ENCODE peak calls at places on chromosomes 4 and X, in eight cellular contexts. X, J, T, A, Q, Y, M and V are unnamed samples.

GRCh38 chrX:129655547-129656248 is 942 bp upstream of the APLN start:
- DNase-seq in X (no peak), J (no peak), T (peak), A (no peak), Q (no peak), Y (no peak), M (no peak), V (no peak)

GRCh38 chr4:81723927-81724587 is 252.3 kb upstream of the RASGEF1B start:
- DNase-seq in X (no peak), J (no peak), T (no peak), A (peak), Q (no peak), Y (no peak), M (no peak), V (no peak)

GRCh38 chrX:113075521-113075920 is 234.9 kb upstream of the AMOT start:
- DNase-seq in X (no peak), J (no peak), T (no peak), A (no peak), Q (no peak), Y (no peak), M (no peak), V (no peak)

GRCh38 chrX:15430584-15430983 is 46.4 kb upstream of the VEGFD start:
- DNase-seq in X (no peak), J (no peak), T (no peak), A (no peak), Q (no peak), Y (no peak), M (no peak), V (no peak)

GRCh38 chr4:140497776-140498636 is at the start of gene MGAT4D:
- DNase-seq in X (no peak), J (no peak), T (no peak), A (no peak), Q (no peak), Y (no peak), M (peak), V (no peak)

GRCh38 chrX:25524150-25524549 is 508.4 kb upstream of the ARX start:
- DNase-seq in X (no peak), J (no peak), T (no peak), A (no peak), Q (no peak), Y (no peak), M (no peak), V (no peak)

GRCh38 chr4:7540654-7541413 is 106.1 kb upstream of the PSAPL1 start:
- DNase-seq in X (no peak), J (no peak), T (no peak), A (no peak), Q (no peak), Y (no peak), M (no peak), V (no peak)

GRCh38 chr4:77817304-77818076 is 1.7 kb downstream of the CNOT6L start:
- DNase-seq in X (no peak), J (no peak), T (no peak), A (no peak), Q (no peak), Y (no peak), M (no peak), V (no peak)

GRCh38 chr4:26085581-26085980 is 171.6 kb downstream of the SMIM20 start:
- DNase-seq in X (no peak), J (no peak), T (no peak), A (no peak), Q (no peak), Y (no peak), M (no peak), V (no peak)

GRCh38 chrX:133640161-133641015 is 225.1 kb upstream of the GPC4 start:
- DNase-seq in X (no peak), J (no peak), T (no peak), A (no peak), Q (no peak), Y (no peak), M (no peak), V (no peak)

GRCh38 chr4:173317003-173317402 is 17.2 kb downstream of the HMGB2 start:
- DNase-seq in X (no peak), J (no peak), T (no peak), A (no peak), Q (no peak), Y (no peak), M (no peak), V (no peak)

GRCh38 chr4:189792819-189793618 is 147.7 kb upstream of the FRG1 start:
- DNase-seq in X (peak), J (peak), T (no peak), A (peak), Q (peak), Y (peak), M (peak), V (no peak)

GRCh38 chr4:110190249-110190648 is 8.2 kb downstream of the ELOVL6 start:
- DNase-seq in X (no peak), J (no peak), T (no peak), A (no peak), Q (no peak), Y (no peak), M (no peak), V (no peak)

GRCh38 chrX:106774981-106775380 is 27.5 kb upstream of the TBC1D8B start:
- DNase-seq in X (no peak), J (no peak), T (no peak), A (no peak), Q (no peak), Y (no peak), M (no peak), V (no peak)

GRCh38 chr4:153127773-153128494 is 76.3 kb upstream of the TRIM2 start:
- DNase-seq in X (peak), J (peak), T (no peak), A (peak), Q (peak), Y (peak), M (peak), V (peak)

GRCh38 chrX:152822383-152823086 is 8.0 kb downstream of the CETN2 start:
- DNase-seq in X (no peak), J (no peak), T (no peak), A (no peak), Q (no peak), Y (no peak), M (no peak), V (no peak)

GRCh38 chr4:148261861-148262260 is 180.4 kb downstream of the NR3C2 start:
- DNase-seq in X (no peak), J (no peak), T (no peak), A (no peak), Q (no peak), Y (no peak), M (no peak), V (no peak)

GRCh38 chrX:119853449-119853848 is 686 bp upstream of the UPF3B start:
- DNase-seq in X (no peak), J (no peak), T (no peak), A (no peak), Q (no peak), Y (no peak), M (no peak), V (no peak)

GRCh38 chr4:182179105-182179504 is 64.1 kb upstream of the TENM3 start:
- DNase-seq in X (no peak), J (no peak), T (no peak), A (no peak), Q (no peak), Y (no peak), M (no peak), V (no peak)

GRCh38 chr4:106344324-106344970 is 24.1 kb downstream of the GIMD1 start:
- DNase-seq in X (no peak), J (no peak), T (no peak), A (no peak), Q (no peak), Y (no peak), M (no peak), V (no peak)

GRCh38 chr4:140330311-140330900 is 43.0 kb upstream of the SCOC start:
- DNase-seq in X (no peak), J (no peak), T (no peak), A (no peak), Q (no peak), Y (peak), M (no peak), V (peak)

GRCh38 chrX:69506617-69507499 is 2.7 kb downstream of the NALF2 start:
- DNase-seq in X (no peak), J (peak), T (no peak), A (no peak), Q (no peak), Y (no peak), M (no peak), V (no peak)